ENCODE peak calls at places on chromosome 12, in nine cellular contexts. W is heart left ventricle; F is cardiac fibroblast; C is stimulated activated CD8-positive, alpha-beta memory T cell treated with anti-CD3 and anti-CD28 coated beads, Interleukin-15, amount 100 ng/mL, for 24 hours; T is astrocyte; G is NCI-H1694 treated with DMSO at 0.1 percent for 48 hours; M is body of pancreas; D is AG08396; U is mesothelial cell of epicardium. P is an unnamed sample.

GRCh38 chr12:69405466-69405865 is 45.9 kb downstream of the YEATS4 start:
- DNase-seq in C (no peak), U (no peak), G (no peak), T (peak), M (no peak), D (peak), F (peak), W (no peak), P (peak)

GRCh38 chr12:43288666-43289065 is 263.3 kb downstream of the ADAMTS20 start:
- DNase-seq in U (no peak), W (no peak), D (no peak), G (no peak), F (no peak), M (no peak), C (no peak), T (no peak), P (no peak)

GRCh38 chr12:11855993-11856374 is 206.5 kb downstream of the ETV6 start:
- DNase-seq in F (no peak), G (no peak), C (no peak), T (no peak), D (no peak), U (no peak), M (no peak), W (no peak), P (no peak)

GRCh38 chr12:6963016-6963731 is 7.3 kb downstream of the PHB2 start:
- DNase-seq in W (no peak), U (peak), T (no peak), D (no peak), F (no peak), M (peak), C (no peak), G (no peak), P (no peak)

GRCh38 chr12:70919597-70920035 is 922 bp downstream of the PTPRR start:
- DNase-seq in C (no peak), U (no peak), M (no peak), D (peak), F (peak), G (no peak), W (no peak), T (peak), P (peak)

GRCh38 chr12:84910549-84911241 is 1.9 kb downstream of the SLC6A15 start:
- DNase-seq in C (no peak), G (no peak), T (peak), M (no peak), U (no peak), D (peak), F (peak), W (no peak), P (peak)

GRCh38 chr12:115749071-115749470 is 528.4 kb downstream of the MED13L start:
- DNase-seq in T (no peak), F (no peak), G (no peak), C (no peak), D (no peak), M (no peak), W (no peak), U (no peak), P (no peak)

GRCh38 chr12:76035045-76035444 is 3.5 kb upstream of the PHLDA1 start:
- DNase-seq in W (no peak), M (no peak), D (no peak), F (no peak), C (no peak), T (no peak), U (no peak), G (no peak), P (no peak)

GRCh38 chr12:109760031-109760929 is 46.7 kb downstream of the FAM222A start:
- DNase-seq in D (no peak), U (no peak), W (peak), F (no peak), T (no peak), M (peak), C (no peak), G (no peak), P (no peak)

GRCh38 chr12:60262378-60262777 is 666.5 kb downstream of the SLC16A7 start:
- DNase-seq in F (no peak), T (no peak), M (no peak), C (no peak), W (no peak), G (no peak), U (no peak), D (no peak), P (no peak)

GRCh38 chr12:1533602-1534304 is 60.6 kb downstream of the FBXL14 start:
- DNase-seq in G (no peak), C (peak), W (no peak), U (no peak), F (no peak), M (no peak), D (no peak), T (peak), P (peak)

GRCh38 chr12:2490746-2491145 is 304.0 kb upstream of the FKBP4 start:
- DNase-seq in D (no peak), M (no peak), F (no peak), W (no peak), G (peak), C (no peak), U (no peak), T (no peak), P (no peak)

GRCh38 chr12:89782807-89783206 is 74.2 kb upstream of the ATP2B1 start:
- DNase-seq in F (no peak), M (no peak), U (no peak), W (no peak), C (no peak), T (no peak), G (no peak), D (no peak), P (no peak)

GRCh38 chr12:83514372-83514771 is 827.7 kb downstream of the TMTC2 start:
- DNase-seq in C (no peak), U (no peak), F (no peak), D (no peak), T (no peak), W (no peak), G (no peak), M (no peak), P (no peak)

GRCh38 chr12:123861392-123861791 is 99.3 kb downstream of the DNAH10 start:
- DNase-seq in C (no peak), G (no peak), F (no peak), W (no peak), D (no peak), M (no peak), T (no peak), U (no peak), P (no peak)

GRCh38 chr12:132726386-132726785 is 15.7 kb downstream of the PGAM5 start:
- DNase-seq in F (no peak), G (no peak), T (no peak), D (no peak), M (no peak), U (no peak), C (no peak), W (no peak), P (no peak)

GRCh38 chr12:108468149-108468968 is 46.7 kb upstream of the FICD start:
- DNase-seq in C (no peak), W (no peak), M (no peak), F (peak), G (no peak), D (peak), T (peak), U (no peak), P (peak)

GRCh38 chr12:39620664-39621658 is 1.4 kb upstream of the ABCD2 start:
- DNase-seq in U (no peak), C (no peak), F (no peak), G (no peak), T (no peak), M (no peak), D (no peak), W (no peak), P (peak)

GRCh38 chr12:117857632-117858274 is 111.0 kb downstream of the KSR2 start:
- DNase-seq in W (no peak), C (peak), G (peak), F (peak), D (peak), U (no peak), M (peak), T (peak), P (peak)

GRCh38 chr12:105106621-105107020 is 910 bp upstream of the WASHC4 start:
- DNase-seq in D (no peak), G (peak), W (no peak), U (no peak), M (no peak), C (no peak), T (no peak), F (no peak), P (no peak)

GRCh38 chr12:3624273-3624672 is 128.6 kb downstream of the CRACR2A start:
- DNase-seq in M (no peak), F (no peak), D (no peak), T (no peak), G (no peak), W (no peak), C (no peak), U (no peak), P (no peak)

GRCh38 chr12:49546481-49546880 is 7.7 kb downstream of the KCNH3 start:
- DNase-seq in F (no peak), M (no peak), G (no peak), T (no peak), W (no peak), U (no peak), C (no peak), D (no peak), P (no peak)

GRCh38 chr12:51529586-51529985 is 61.4 kb upstream of the SCN8A start:
- DNase-seq in W (no peak), U (no peak), D (no peak), T (no peak), C (no peak), M (no peak), F (no peak), G (no peak), P (no peak)

GRCh38 chr12:49358548-49359141 is 8.6 kb upstream of the SPATS2 start:
- DNase-seq in U (no peak), C (no peak), W (peak), M (peak), T (no peak), G (peak), F (peak), D (peak), P (peak)

GRCh38 chr12:85405781-85406522 is 125.9 kb downstream of the ALX1 start:
- DNase-seq in M (no peak), W (no peak), C (no peak), T (peak), F (peak), U (no peak), D (no peak), G (no peak), P (peak)

GRCh38 chr12:111412007-111412829 is 6.5 kb downstream of the SH2B3 start:
- DNase-seq in M (no peak), G (no peak), T (no peak), U (no peak), D (no peak), C (no peak), W (no peak), F (peak), P (no peak)

GRCh38 chr12:83753205-83753604 is 1066.5 kb downstream of the TMTC2 start:
- DNase-seq in G (no peak), F (no peak), U (no peak), M (no peak), W (no peak), T (no peak), C (no peak), D (no peak), P (no peak)

P was measured in adipocyte.